ENCODE peak calls at places on chromosomes 12 and 14, in ten cellular contexts. One of them, this sample, is unnamed.

GRCh38 chr12:20212658-20213387 is 155.5 kb upstream of the PDE3A start:
- DNase-seq in tibial nerve: peak
- DNase-seq in sigmoid colon: peak
- DNase-seq in GM12878: no peak
- DNase-seq in A549: peak
- DNase-seq in stomach: peak
- DNase-seq in suprapubic skin: peak
- DNase-seq in adrenal gland: peak
- DNase-seq in transverse colon: peak
- DNase-seq in lower leg skin: peak
- DNase-seq in this sample: peak

GRCh38 chr14:99790201-99790977 is 2.8 kb upstream of the EML1 start:
- DNase-seq in A549: no peak
- DNase-seq in suprapubic skin: no peak
- DNase-seq in GM12878: no peak
- DNase-seq in tibial nerve: no peak
- DNase-seq in adrenal gland: no peak
- DNase-seq in transverse colon: no peak
- DNase-seq in stomach: no peak
- DNase-seq in sigmoid colon: peak
- DNase-seq in lower leg skin: peak
- DNase-seq in this sample: no peak

GRCh38 chr12:112837629-112838191 is 46.2 kb downstream of the RPH3A start:
- DNase-seq in A549: peak
- DNase-seq in sigmoid colon: no peak
- DNase-seq in suprapubic skin: no peak
- DNase-seq in tibial nerve: no peak
- DNase-seq in GM12878: no peak
- DNase-seq in lower leg skin: peak
- DNase-seq in transverse colon: no peak
- DNase-seq in stomach: no peak
- DNase-seq in adrenal gland: no peak
- DNase-seq in this sample: peak

GRCh38 chr12:70664463-70664862 is 27.2 kb upstream of the PTPRB start:
- DNase-seq in tibial nerve: no peak
- DNase-seq in transverse colon: no peak
- DNase-seq in sigmoid colon: no peak
- DNase-seq in GM12878: no peak
- DNase-seq in suprapubic skin: no peak
- DNase-seq in lower leg skin: no peak
- DNase-seq in adrenal gland: no peak
- DNase-seq in stomach: no peak
- DNase-seq in A549: no peak
- DNase-seq in this sample: peak

GRCh38 chr14:67820428-67820881 is 876 bp downstream of the RAD51B start:
- DNase-seq in GM12878: no peak
- DNase-seq in stomach: no peak
- DNase-seq in lower leg skin: no peak
- DNase-seq in adrenal gland: no peak
- DNase-seq in tibial nerve: no peak
- DNase-seq in A549: peak
- DNase-seq in transverse colon: peak
- DNase-seq in sigmoid colon: no peak
- DNase-seq in suprapubic skin: no peak
- DNase-seq in this sample: no peak

GRCh38 chr14:75469606-75470237 is 41.9 kb downstream of the JDP2 start:
- DNase-seq in lower leg skin: no peak
- DNase-seq in sigmoid colon: peak
- DNase-seq in A549: no peak
- DNase-seq in tibial nerve: no peak
- DNase-seq in GM12878: no peak
- DNase-seq in transverse colon: peak
- DNase-seq in adrenal gland: no peak
- DNase-seq in suprapubic skin: peak
- DNase-seq in stomach: peak
- DNase-seq in this sample: no peak

GRCh38 chr14:74505831-74506230 is 12.3 kb downstream of the ISCA2 start:
- DNase-seq in suprapubic skin: no peak
- DNase-seq in sigmoid colon: no peak
- DNase-seq in A549: no peak
- DNase-seq in transverse colon: no peak
- DNase-seq in lower leg skin: peak
- DNase-seq in GM12878: no peak
- DNase-seq in stomach: no peak
- DNase-seq in adrenal gland: no peak
- DNase-seq in tibial nerve: no peak
- DNase-seq in this sample: no peak

GRCh38 chr12:80352476-80352875 is 91.6 kb upstream of the PTPRQ start:
- DNase-seq in sigmoid colon: no peak
- DNase-seq in lower leg skin: no peak
- DNase-seq in adrenal gland: no peak
- DNase-seq in GM12878: no peak
- DNase-seq in transverse colon: no peak
- DNase-seq in A549: no peak
- DNase-seq in tibial nerve: no peak
- DNase-seq in suprapubic skin: no peak
- DNase-seq in stomach: no peak
- DNase-seq in this sample: no peak

GRCh38 chr14:71113376-71113775 is 206.1 kb downstream of the PCNX1 start:
- DNase-seq in sigmoid colon: no peak
- DNase-seq in GM12878: no peak
- DNase-seq in transverse colon: no peak
- DNase-seq in suprapubic skin: no peak
- DNase-seq in A549: no peak
- DNase-seq in stomach: no peak
- DNase-seq in adrenal gland: no peak
- DNase-seq in lower leg skin: no peak
- DNase-seq in tibial nerve: no peak
- DNase-seq in this sample: no peak

GRCh38 chr12:101436146-101436545 is 28.6 kb upstream of the ARL1 start:
- DNase-seq in stomach: no peak
- DNase-seq in adrenal gland: no peak
- DNase-seq in A549: no peak
- DNase-seq in sigmoid colon: no peak
- DNase-seq in tibial nerve: no peak
- DNase-seq in lower leg skin: no peak
- DNase-seq in GM12878: no peak
- DNase-seq in suprapubic skin: no peak
- DNase-seq in transverse colon: no peak
- DNase-seq in this sample: no peak

GRCh38 chr14:81837304-81837703 is 303.7 kb upstream of the SEL1L start:
- DNase-seq in adrenal gland: no peak
- DNase-seq in transverse colon: no peak
- DNase-seq in tibial nerve: no peak
- DNase-seq in A549: no peak
- DNase-seq in sigmoid colon: no peak
- DNase-seq in GM12878: no peak
- DNase-seq in lower leg skin: no peak
- DNase-seq in stomach: no peak
- DNase-seq in suprapubic skin: no peak
- DNase-seq in this sample: no peak

GRCh38 chr14:81831128-81831815 is 297.6 kb upstream of the SEL1L start:
- DNase-seq in adrenal gland: peak
- DNase-seq in lower leg skin: peak
- DNase-seq in sigmoid colon: peak
- DNase-seq in suprapubic skin: no peak
- DNase-seq in tibial nerve: peak
- DNase-seq in GM12878: no peak
- DNase-seq in stomach: no peak
- DNase-seq in A549: no peak
- DNase-seq in transverse colon: no peak
- DNase-seq in this sample: no peak

GRCh38 chr14:81829447-81829846 is 295.8 kb upstream of the SEL1L start:
- DNase-seq in A549: no peak
- DNase-seq in lower leg skin: no peak
- DNase-seq in transverse colon: no peak
- DNase-seq in GM12878: no peak
- DNase-seq in tibial nerve: no peak
- DNase-seq in suprapubic skin: no peak
- DNase-seq in sigmoid colon: peak
- DNase-seq in adrenal gland: no peak
- DNase-seq in stomach: no peak
- DNase-seq in this sample: no peak

GRCh38 chr14:81834308-81834707 is 300.7 kb upstream of the SEL1L start:
- DNase-seq in stomach: no peak
- DNase-seq in GM12878: no peak
- DNase-seq in A549: no peak
- DNase-seq in sigmoid colon: no peak
- DNase-seq in adrenal gland: no peak
- DNase-seq in suprapubic skin: no peak
- DNase-seq in transverse colon: no peak
- DNase-seq in tibial nerve: no peak
- DNase-seq in lower leg skin: no peak
- DNase-seq in this sample: no peak
- TF ChIP-seq POLR2A in stomach: no peak
- TF ChIP-seq POLR2A in GM12878: no peak
- TF ChIP-seq POLR2A in A549: no peak
- TF ChIP-seq POLR2A in sigmoid colon: no peak
- TF ChIP-seq POLR2A in adrenal gland: no peak
- TF ChIP-seq POLR2A in suprapubic skin: no peak
- TF ChIP-seq POLR2A in transverse colon: no peak
- TF ChIP-seq POLR2A in tibial nerve: no peak
- TF ChIP-seq POLR2A in lower leg skin: no peak
- TF ChIP-seq POLR2A in this sample: no peak

GRCh38 chr12:49557187-49557916 is 10.6 kb downstream of the MCRS1 start:
- DNase-seq in GM12878: no peak
- DNase-seq in sigmoid colon: no peak
- DNase-seq in stomach: no peak
- DNase-seq in A549: no peak
- DNase-seq in suprapubic skin: no peak
- DNase-seq in tibial nerve: no peak
- DNase-seq in lower leg skin: no peak
- DNase-seq in adrenal gland: no peak
- DNase-seq in transverse colon: no peak
- DNase-seq in this sample: no peak
- TF ChIP-seq POLR2A in GM12878: peak
- TF ChIP-seq POLR2A in sigmoid colon: no peak
- TF ChIP-seq POLR2A in stomach: no peak
- TF ChIP-seq POLR2A in A549: no peak
- TF ChIP-seq POLR2A in suprapubic skin: no peak
- TF ChIP-seq POLR2A in tibial nerve: no peak
- TF ChIP-seq POLR2A in lower leg skin: no peak
- TF ChIP-seq POLR2A in adrenal gland: no peak
- TF ChIP-seq POLR2A in transverse colon: no peak
- TF ChIP-seq POLR2A in this sample: no peak

GRCh38 chr12:1592444-1593231 is 1.7 kb downstream of the FBXL14 start:
- DNase-seq in A549: no peak
- DNase-seq in lower leg skin: no peak
- DNase-seq in tibial nerve: no peak
- DNase-seq in sigmoid colon: peak
- DNase-seq in stomach: no peak
- DNase-seq in transverse colon: peak
- DNase-seq in GM12878: no peak
- DNase-seq in suprapubic skin: no peak
- DNase-seq in adrenal gland: peak
- DNase-seq in this sample: no peak

GRCh38 chr12:1594295-1595025 is at the start of gene FBXL14:
- DNase-seq in suprapubic skin: peak
- DNase-seq in lower leg skin: peak
- DNase-seq in tibial nerve: peak
- DNase-seq in stomach: peak
- DNase-seq in adrenal gland: peak
- DNase-seq in sigmoid colon: peak
- DNase-seq in GM12878: no peak
- DNase-seq in A549: peak
- DNase-seq in transverse colon: peak
- DNase-seq in this sample: peak

GRCh38 chr12:1595026-1595561 is 713 bp upstream of the FBXL14 start:
- DNase-seq in adrenal gland: no peak
- DNase-seq in transverse colon: peak
- DNase-seq in stomach: no peak
- DNase-seq in A549: no peak
- DNase-seq in tibial nerve: no peak
- DNase-seq in GM12878: no peak
- DNase-seq in sigmoid colon: peak
- DNase-seq in lower leg skin: no peak
- DNase-seq in suprapubic skin: no peak
- DNase-seq in this sample: no peak

GRCh38 chr12:1593232-1594044 is 943 bp downstream of the FBXL14 start:
- DNase-seq in suprapubic skin: peak
- DNase-seq in adrenal gland: peak
- DNase-seq in stomach: peak
- DNase-seq in transverse colon: peak
- DNase-seq in tibial nerve: no peak
- DNase-seq in GM12878: no peak
- DNase-seq in A549: no peak
- DNase-seq in lower leg skin: no peak
- DNase-seq in sigmoid colon: peak
- DNase-seq in this sample: no peak

DNA sequence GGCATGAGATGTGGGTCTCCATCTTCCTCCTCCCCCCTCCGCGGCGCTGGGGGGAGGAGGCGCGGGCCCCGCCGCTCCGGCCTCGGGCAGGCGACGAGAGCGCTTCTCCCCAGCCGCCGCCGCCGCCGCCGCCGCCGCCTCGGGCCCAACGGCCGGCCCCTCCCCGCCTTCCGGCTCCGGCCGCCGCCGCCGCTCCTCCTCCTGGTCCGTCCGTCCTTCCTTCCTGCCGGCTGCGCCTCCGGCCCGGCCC is 411 bp downstream of the FBXL14 start:
- DNase-seq in GM12878: no peak
- DNase-seq in tibial nerve: no peak
- DNase-seq in suprapubic skin: no peak
- DNase-seq in A549: peak
- DNase-seq in lower leg skin: no peak
- DNase-seq in adrenal gland: no peak
- DNase-seq in transverse colon: peak
- DNase-seq in sigmoid colon: peak
- DNase-seq in stomach: peak
- DNase-seq in this sample: no peak
- TF ChIP-seq POLR2A in GM12878: no peak
- TF ChIP-seq POLR2A in tibial nerve: no peak
- TF ChIP-seq POLR2A in suprapubic skin: no peak
- TF ChIP-seq POLR2A in A549: no peak
- TF ChIP-seq POLR2A in lower leg skin: no peak
- TF ChIP-seq POLR2A in adrenal gland: no peak
- TF ChIP-seq POLR2A in transverse colon: no peak
- TF ChIP-seq POLR2A in sigmoid colon: no peak
- TF ChIP-seq POLR2A in stomach: no peak
- TF ChIP-seq POLR2A in this sample: no peak

DNA sequence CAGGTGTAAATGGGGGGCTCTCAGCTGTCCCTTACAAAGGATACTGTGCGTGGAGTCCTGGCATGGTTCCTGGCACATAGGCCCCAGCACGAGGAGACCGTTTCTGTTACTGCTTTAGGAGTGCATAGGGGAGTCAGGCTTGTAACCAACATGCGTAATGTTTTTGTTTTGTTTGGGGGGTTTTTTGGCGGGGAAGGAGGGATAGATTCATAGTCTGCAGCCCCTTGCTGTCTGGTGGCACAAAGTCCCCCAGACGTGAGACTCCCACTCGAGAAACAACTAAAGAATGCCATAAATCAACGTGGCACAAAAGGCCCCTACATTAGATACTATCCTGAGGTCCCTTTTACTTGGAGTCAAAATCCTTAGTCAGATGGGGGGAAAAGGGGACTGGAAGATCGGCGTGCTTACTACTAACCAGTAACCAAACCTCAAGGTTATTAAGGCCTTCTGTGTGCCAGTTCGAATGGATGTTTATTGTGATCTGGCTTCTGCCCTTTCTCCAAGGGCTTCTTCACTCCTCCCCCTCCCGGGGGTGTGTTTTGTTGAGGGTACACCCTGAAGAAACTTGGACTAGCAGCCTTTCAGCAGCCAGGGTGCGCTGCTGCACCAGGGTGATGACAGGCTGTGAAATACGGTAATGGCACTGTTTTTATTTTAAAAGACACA is 873 bp downstream of the ISCU start:
- DNase-seq in tibial nerve: peak
- DNase-seq in suprapubic skin: peak
- DNase-seq in GM12878: peak
- DNase-seq in lower leg skin: peak
- DNase-seq in sigmoid colon: peak
- DNase-seq in transverse colon: peak
- DNase-seq in adrenal gland: peak
- DNase-seq in A549: peak
- DNase-seq in stomach: peak
- DNase-seq in this sample: peak
- TF ChIP-seq POLR2A in tibial nerve: no peak
- TF ChIP-seq POLR2A in suprapubic skin: no peak
- TF ChIP-seq POLR2A in GM12878: peak
- TF ChIP-seq POLR2A in lower leg skin: no peak
- TF ChIP-seq POLR2A in sigmoid colon: peak
- TF ChIP-seq POLR2A in transverse colon: peak
- TF ChIP-seq POLR2A in adrenal gland: no peak
- TF ChIP-seq POLR2A in A549: no peak
- TF ChIP-seq POLR2A in stomach: no peak
- TF ChIP-seq POLR2A in this sample: no peak

This sample was measured in H54.